ENCODE peak calls at places on chromosomes 12 and 14, in five cellular contexts. O is upper lobe of left lung, K is prostate gland, X is stomach, B is transverse colon. H is an unnamed sample.

GRCh38 chr12:8823565-8824300 is 1.3 kb downstream of the A2ML1 start:
- DNase-seq in B (no peak), K (peak), X (no peak), O (peak), H (no peak)

GRCh38 chr12:4997939-4998338 is 45.7 kb upstream of the KCNA5 start:
- DNase-seq in O (peak), B (no peak), K (no peak), X (no peak), H (no peak)

GRCh38 chr14:53038629-53039028 is 87.8 kb upstream of the FERMT2 start:
- DNase-seq in X (no peak), K (no peak), B (no peak), O (no peak), H (no peak)

GRCh38 chr12:17216156-17216555 is 610.2 kb upstream of the LMO3 start:
- DNase-seq in X (no peak), O (no peak), K (no peak), B (no peak), H (no peak)

GRCh38 chr12:132264086-132265010 is 65.0 kb downstream of the GALNT9 start:
- DNase-seq in X (no peak), K (no peak), B (no peak), O (no peak), H (no peak)

GRCh38 chr14:85702937-85703336 is 173.0 kb downstream of the FLRT2 start:
- DNase-seq in B (no peak), K (no peak), X (no peak), O (no peak), H (no peak)

GRCh38 chr12:131940121-131940520 is 9.6 kb upstream of the EP400 start:
- DNase-seq in K (no peak), B (no peak), X (no peak), O (no peak), H (no peak)

GRCh38 chr12:72546106-72546505 is 273.9 kb downstream of the TRHDE start:
- DNase-seq in O (no peak), K (no peak), X (no peak), B (no peak), H (no peak)

GRCh38 chr14:43539210-43539609 is 967.9 kb downstream of the FSCB start:
- DNase-seq in B (no peak), X (no peak), O (no peak), K (no peak), H (no peak)

GRCh38 chr12:42462486-42462885 is 127.1 kb downstream of the PRICKLE1 start:
- DNase-seq in B (no peak), O (no peak), K (no peak), X (no peak), H (no peak)

GRCh38 chr14:64654072-64654899 is 49.9 kb upstream of the PLEKHG3 start:
- DNase-seq in X (no peak), B (no peak), K (no peak), O (peak), H (no peak)

GRCh38 chr12:119129827-119130434 is 48.8 kb upstream of the HSPB8 start:
- DNase-seq in O (no peak), B (no peak), X (no peak), K (no peak), H (no peak)

GRCh38 chr12:97132270-97132669 is 225.2 kb downstream of the NEDD1 start:
- DNase-seq in K (no peak), B (no peak), O (no peak), X (no peak), H (no peak)

GRCh38 chr14:56794088-56794556 is 16.2 kb downstream of the OTX2 start:
- DNase-seq in B (no peak), O (no peak), K (no peak), X (no peak), H (peak)

GRCh38 chr14:37056473-37056872 is 115.9 kb downstream of the SLC25A21 start:
- DNase-seq in K (no peak), X (no peak), O (no peak), B (no peak), H (no peak)

GRCh38 chr12:96183734-96184370 is 10.3 kb upstream of the ELK3 start:
- DNase-seq in B (no peak), K (no peak), O (no peak), X (no peak), H (no peak)

GRCh38 chr14:53265025-53265424 is 111.9 kb upstream of the DDHD1 start:
- DNase-seq in K (no peak), X (no peak), O (no peak), B (no peak), H (no peak)

GRCh38 chr12:131077931-131078391 is 124.3 kb downstream of the ADGRD1 start:
- DNase-seq in K (no peak), B (no peak), O (no peak), X (peak), H (no peak)

GRCh38 chr14:105854600-105855245 is 328.3 kb downstream of the TMEM121 start:
- DNase-seq in X (no peak), B (peak), O (peak), K (no peak), H (no peak)

GRCh38 chr14:100714205-100714781 is 12.4 kb upstream of the DLK1 start:
- DNase-seq in B (no peak), O (no peak), X (no peak), K (no peak), H (no peak)

GRCh38 chr14:75249251-75249957 is 29.2 kb upstream of the FOS start:
- DNase-seq in O (peak), B (peak), K (peak), X (peak), H (no peak)

GRCh38 chr12:50546441-50547318 is 41.9 kb downstream of the DIP2B start:
- DNase-seq in O (no peak), B (no peak), X (no peak), K (no peak), H (no peak)

GRCh38 chr12:30203981-30204380 is 420.2 kb upstream of the TMTC1 start:
- DNase-seq in K (no peak), B (no peak), X (no peak), O (no peak), H (no peak)

GRCh38 chr12:27861428-27862167 is 81.6 kb upstream of the MANSC4 start:
- DNase-seq in B (peak), X (peak), O (peak), K (no peak), H (peak)

GRCh38 chr12:5637698-5638097 is 205.8 kb downstream of the NTF3 start:
- DNase-seq in B (no peak), X (no peak), K (no peak), O (no peak), H (no peak)

GRCh38 chr14:75310295-75311059 is 31.8 kb downstream of the FOS start:
- DNase-seq in X (peak), O (peak), B (peak), K (peak), H (no peak)

GRCh38 chr12:109999983-110000505 is 814 bp downstream of the ANKRD13A start:
- DNase-seq in K (peak), X (peak), O (peak), B (peak), H (no peak)

GRCh38 chr12:95304673-95305198 is 87.1 kb downstream of the VEZT start:
- DNase-seq in O (no peak), B (no peak), X (no peak), K (no peak), H (no peak)

GRCh38 chr12:3132636-3133409 is 55.6 kb downstream of the TSPAN9 start:
- DNase-seq in B (no peak), X (no peak), O (no peak), K (no peak), H (no peak)

GRCh38 chr12:69468237-69469026 is 1.8 kb upstream of the FRS2 start:
- DNase-seq in B (no peak), O (no peak), X (no peak), K (no peak), H (no peak)

GRCh38 chr12:40946612-40947194 is 241.4 kb upstream of the PDZRN4 start:
- DNase-seq in X (no peak), O (no peak), K (no peak), B (no peak), H (no peak)

GRCh38 chr14:74686324-74686723 is 26.6 kb downstream of the AREL1 start:
- DNase-seq in K (no peak), B (no peak), X (no peak), O (no peak), H (no peak)

GRCh38 chr12:90062799-90063198 is 354.2 kb upstream of the ATP2B1 start:
- DNase-seq in B (no peak), X (no peak), O (no peak), K (no peak), H (no peak)

GRCh38 chr14:24072881-24073877 is 1.8 kb downstream of the CPNE6 start:
- DNase-seq in B (no peak), O (no peak), K (no peak), X (no peak), H (no peak)

GRCh38 chr12:89918172-89918880 is 209.7 kb upstream of the ATP2B1 start:
- DNase-seq in O (no peak), K (no peak), B (peak), X (no peak), H (no peak)

GRCh38 chr14:29321646-29322045 is 555.1 kb downstream of the FOXG1 start:
- DNase-seq in K (no peak), O (no peak), B (no peak), X (no peak), H (no peak)

GRCh38 chr14:60331201-60332045 is 82.4 kb downstream of the PPM1A start:
- DNase-seq in O (peak), K (peak), X (peak), B (peak), H (no peak)

GRCh38 chr14:60327447-60328331 is 78.7 kb downstream of the PPM1A start:
- DNase-seq in K (peak), B (peak), O (peak), X (peak), H (no peak)

GRCh38 chr14:60326274-60326673 is 77.3 kb downstream of the PPM1A start:
- DNase-seq in B (no peak), X (no peak), K (no peak), O (no peak), H (no peak)

GRCh38 chr14:60332046-60332399 is 83.0 kb downstream of the PPM1A start:
- DNase-seq in B (no peak), K (no peak), X (no peak), O (no peak), H (no peak)

DNA sequence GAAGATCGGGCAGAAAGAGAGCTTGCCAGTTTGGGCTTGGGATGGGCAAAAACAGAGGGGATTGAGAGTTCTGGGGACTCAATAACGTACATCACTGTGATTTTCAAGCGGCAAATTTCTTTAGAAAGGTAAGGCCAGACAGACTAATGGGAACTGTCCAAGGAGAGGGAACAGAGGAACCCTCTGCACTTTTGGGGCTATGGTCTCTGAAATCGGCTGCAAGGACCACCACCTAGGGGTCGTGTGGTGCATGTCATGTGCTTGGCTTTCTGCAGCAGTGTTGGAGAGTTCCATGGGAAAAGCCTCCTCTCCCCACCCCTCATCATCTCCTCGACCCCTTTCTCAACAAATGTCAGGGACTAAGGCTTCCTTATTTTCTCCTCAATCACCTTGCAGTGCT is 79.6 kb downstream of the PPM1A start:
- DNase-seq in B (no peak), X (no peak), O (no peak), K (no peak), H (no peak)
- TF ChIP-seq CTCF in B (no peak), X (no peak), O (no peak), K (no peak), H (no peak)

GRCh38 chr12:92551853-92552397 is 150.9 kb upstream of the PLEKHG7 start:
- DNase-seq in B (no peak), X (no peak), O (no peak), K (no peak), H (no peak)
- TF ChIP-seq POLR2AphosphoS5 in B (no peak), X (no peak), O (no peak), K (no peak), H (no peak)

GRCh38 chr12:48105867-48106563 is at the start of gene SENP1:
- DNase-seq in X (peak), B (peak), O (peak), K (peak), H (peak)
- TF ChIP-seq CTCF in X (peak), B (peak), O (peak), K (peak), H (peak)

DNA sequence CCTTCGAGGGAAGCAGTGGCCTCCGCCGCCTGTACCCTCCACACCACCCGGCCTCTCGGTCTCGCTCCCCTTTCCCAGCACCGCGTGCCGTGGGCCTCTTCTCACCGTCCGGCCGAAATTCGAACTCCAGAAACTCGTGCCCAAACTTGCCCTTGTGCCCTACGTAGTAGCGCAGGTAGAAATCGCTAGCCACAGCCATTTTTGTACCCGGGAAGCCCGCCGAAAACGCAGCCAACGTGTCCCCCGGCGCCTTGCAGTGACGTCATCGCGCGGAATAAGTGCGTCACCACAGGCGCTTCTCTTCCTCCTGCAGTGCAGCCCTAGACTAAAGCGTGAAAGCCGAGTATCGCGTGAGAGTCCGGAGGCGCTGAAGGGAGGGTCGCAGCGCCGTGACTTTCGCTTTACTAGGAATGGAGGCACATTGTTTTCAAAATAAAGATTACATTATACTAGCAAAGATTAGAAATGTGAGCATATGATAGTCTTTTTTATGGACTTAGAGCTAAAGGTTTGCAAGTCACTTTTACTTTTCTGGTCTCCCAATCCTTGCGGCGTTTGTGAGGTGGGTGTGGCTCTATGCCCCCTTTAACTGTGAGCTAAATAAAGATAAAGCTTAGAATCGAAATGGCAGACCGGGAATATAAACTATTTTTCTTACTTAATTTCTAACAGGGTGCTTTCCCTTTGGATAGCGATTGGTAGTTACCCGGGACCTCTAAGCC is at the start of gene MAGOHB:
- DNase-seq in X (peak), B (peak), K (peak), O (peak), H (peak)
- TF ChIP-seq POLR2AphosphoS5 in X (peak), B (peak), K (peak), O (peak), H (peak)

DNA sequence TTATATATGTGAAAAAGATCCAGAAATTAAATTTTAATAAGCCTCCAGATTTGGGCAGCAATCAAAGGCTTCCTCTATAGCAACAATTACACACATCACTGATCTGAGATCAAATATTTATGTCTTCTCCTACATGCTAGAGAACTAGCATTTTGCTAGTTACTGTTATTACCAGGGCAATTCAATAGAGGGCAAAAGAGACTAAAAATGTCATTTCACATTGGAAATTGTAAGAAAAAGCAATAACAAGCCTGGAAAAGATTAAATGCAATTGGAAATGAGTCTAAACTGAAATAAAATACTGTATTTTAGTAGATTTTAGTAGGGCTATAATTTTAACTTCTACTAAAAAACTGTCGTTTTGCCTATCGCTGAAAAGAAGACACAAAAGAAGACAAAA is 32.6 kb upstream of the ANO6 start:
- DNase-seq in B (no peak), X (no peak), O (no peak), K (no peak), H (no peak)
- TF ChIP-seq CTCF in B (peak), X (peak), O (peak), K (peak), H (peak)

DNA sequence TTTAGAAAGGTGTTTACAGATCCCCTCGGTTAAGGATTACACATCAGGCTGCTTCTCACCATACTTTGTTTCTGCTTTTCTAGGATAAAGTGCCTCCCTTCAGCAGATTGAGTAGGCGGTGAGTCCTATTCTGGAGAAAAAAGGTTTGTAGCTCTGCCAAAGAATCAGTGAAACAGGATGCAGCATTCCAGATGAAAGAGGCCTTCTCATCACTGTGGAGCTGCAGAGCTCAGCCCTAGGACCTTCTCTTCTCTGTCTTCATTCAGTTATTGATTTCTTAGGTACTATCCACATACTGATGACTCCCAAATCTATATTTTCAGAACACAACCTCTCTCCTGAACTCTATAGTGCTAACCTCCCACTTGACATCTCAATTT is 155.6 kb upstream of the KRR1 start:
- DNase-seq in K (no peak), B (no peak), O (no peak), X (no peak), H (no peak)
- TF ChIP-seq POLR2AphosphoS5 in K (no peak), B (no peak), O (no peak), X (no peak), H (no peak)